ENCODE peak calls at places on chromosomes 16 and 17, in six cellular contexts. T is naive thymus-derived CD8-positive, alpha-beta T cell; P is left ventricle myocardium superior; V is activated B cell treated with CpG ODN at 0.5 μM for 24 hours; S is activated CD8-positive, alpha-beta T cell treated with anti-CD3 and anti-CD28 coated beads for 36 hours; J is T-cell. M is an unnamed sample.

GRCh38 chr17:42687707-42688275 is 5.5 kb downstream of the CNTNAP1 start:
- ATAC-seq in T (no peak), P (no peak), V (no peak), S (no peak), J (no peak), M (no peak)

GRCh38 chr17:35376245-35376644 is 2.8 kb upstream of the SLFN11 start:
- ATAC-seq in T (no peak), P (no peak), V (no peak), S (no peak), J (no peak), M (no peak)

GRCh38 chr17:81171941-81172340 is 5.9 kb upstream of the AATK start:
- ATAC-seq in T (no peak), P (no peak), V (no peak), S (no peak), J (no peak), M (no peak)

GRCh38 chr17:338442-339192 is 14.0 kb downstream of the RPH3AL start:
- ATAC-seq in T (no peak), P (peak), V (no peak), S (no peak), J (no peak), M (no peak)

GRCh38 chr16:24829153-24829552 is 16.6 kb upstream of the SLC5A11 start:
- ATAC-seq in T (no peak), P (no peak), V (no peak), S (no peak), J (no peak), M (no peak)

GRCh38 chr17:33506889-33507650 is 214.0 kb upstream of the ASIC2 start:
- ATAC-seq in T (no peak), P (peak), V (no peak), S (no peak), J (no peak), M (no peak)

GRCh38 chr16:30535106-30535776 is 583 bp upstream of the ZNF747 start:
- ATAC-seq in T (peak), P (peak), V (peak), S (peak), J (peak), M (peak)

GRCh38 chr17:57761887-57762286 is 16.8 kb upstream of the CCDC182 start:
- ATAC-seq in T (no peak), P (no peak), V (no peak), S (no peak), J (no peak), M (no peak)

GRCh38 chr17:75632863-75633483 is at the start of gene SMIM5:
- ATAC-seq in T (peak), P (peak), V (peak), S (peak), J (peak), M (peak)

GRCh38 chr16:87734644-87735043 is 31.1 kb downstream of the KLHDC4 start:
- ATAC-seq in T (no peak), P (no peak), V (no peak), S (no peak), J (no peak), M (no peak)

GRCh38 chr17:34153988-34154387 is 101.1 kb upstream of the CCL2 start:
- ATAC-seq in T (no peak), P (no peak), V (no peak), S (no peak), J (no peak), M (no peak)

GRCh38 chr17:8451937-8452614 is 16.4 kb downstream of the NDEL1 start:
- ATAC-seq in T (no peak), P (no peak), V (no peak), S (no peak), J (no peak), M (no peak)

GRCh38 chr16:82412770-82413169 is 214.0 kb upstream of the CDH13 start:
- ATAC-seq in T (no peak), P (no peak), V (no peak), S (no peak), J (no peak), M (no peak)

GRCh38 chr16:70632273-70632672 is 14.1 kb upstream of the IL34 start:
- ATAC-seq in T (no peak), P (no peak), V (no peak), S (no peak), J (no peak), M (no peak)

GRCh38 chr16:81311762-81312161 is 3.0 kb upstream of the GAN start:
- ATAC-seq in T (no peak), P (no peak), V (no peak), S (no peak), J (no peak), M (no peak)

GRCh38 chr17:48550313-48551205 is 5.7 kb upstream of the HOXB2 start:
- ATAC-seq in T (no peak), P (no peak), V (no peak), S (no peak), J (no peak), M (peak)

GRCh38 chr17:56779306-56779705 is 54.4 kb downstream of the C17orf67 start:
- ATAC-seq in T (no peak), P (no peak), V (no peak), S (no peak), J (no peak), M (no peak)

GRCh38 chr17:3798273-3799180 is 2.5 kb downstream of the ITGAE start:
- ATAC-seq in T (no peak), P (peak), V (peak), S (no peak), J (no peak), M (peak)

GRCh38 chr16:11499295-11500089 is 87.2 kb downstream of the LITAF start:
- ATAC-seq in T (no peak), P (no peak), V (peak), S (no peak), J (no peak), M (peak)

GRCh38 chr16:85483424-85483823 is 129.7 kb upstream of the GSE1 start:
- ATAC-seq in T (no peak), P (no peak), V (no peak), S (no peak), J (no peak), M (no peak)

M was measured in stimulated activated memory B cell treated with anti-CD40 and anti-IgM and Interleukin-4, amounts not matched to agents 10 μg/mL and 1 μg/mL and 100 μg/mL, for 72 hours.